ENCODE peak calls at places on chromosomes 7 and 10, in five cellular contexts. C, Q, J, M and Z are unnamed samples.

GRCh38 chr7:134703241-134703594 is 56.6 kb downstream of the BPGM start:
- DNase-seq in J (no peak), Q (no peak), C (no peak), M (no peak), Z (no peak)

GRCh38 chr10:51244739-51245138 is 170.5 kb downstream of the PRKG1 start:
- DNase-seq in J (no peak), M (peak), Q (no peak), C (no peak), Z (no peak)

GRCh38 chr10:70498970-70499828 is 20.6 kb downstream of the PALD1 start:
- DNase-seq in M (no peak), Q (no peak), J (peak), C (no peak), Z (no peak)

GRCh38 chr10:90087197-90088007 is 386.0 kb downstream of the KIF20B start:
- DNase-seq in M (no peak), Q (peak), C (no peak), J (no peak), Z (peak)

GRCh38 chr10:119401671-119402395 is 140.7 kb downstream of the RGS10 start:
- DNase-seq in M (peak), J (no peak), Q (peak), C (peak), Z (peak)

GRCh38 chr10:29502351-29502750 is 132.4 kb downstream of the SVIL start:
- DNase-seq in M (no peak), J (no peak), Q (no peak), C (no peak), Z (no peak)

GRCh38 chr7:45104844-45105587 is 6.5 kb downstream of the TBRG4 start:
- DNase-seq in M (no peak), Q (no peak), J (no peak), C (peak), Z (no peak)

GRCh38 chr10:20768849-20769248 is 128.3 kb downstream of the NEBL start:
- DNase-seq in Q (peak), M (no peak), J (no peak), C (no peak), Z (peak)

GRCh38 chr7:1950623-1951523 is 280.8 kb downstream of the ELFN1 start:
- DNase-seq in J (no peak), Q (no peak), M (no peak), C (no peak), Z (no peak)

GRCh38 chr7:130273863-130274262 is 7.2 kb downstream of the CPA2 start:
- DNase-seq in M (no peak), C (no peak), Q (no peak), J (no peak), Z (no peak)
- TF ChIP-seq CTCF in M (no peak), C (peak), Q (no peak), J (peak), Z (no peak)

DNA sequence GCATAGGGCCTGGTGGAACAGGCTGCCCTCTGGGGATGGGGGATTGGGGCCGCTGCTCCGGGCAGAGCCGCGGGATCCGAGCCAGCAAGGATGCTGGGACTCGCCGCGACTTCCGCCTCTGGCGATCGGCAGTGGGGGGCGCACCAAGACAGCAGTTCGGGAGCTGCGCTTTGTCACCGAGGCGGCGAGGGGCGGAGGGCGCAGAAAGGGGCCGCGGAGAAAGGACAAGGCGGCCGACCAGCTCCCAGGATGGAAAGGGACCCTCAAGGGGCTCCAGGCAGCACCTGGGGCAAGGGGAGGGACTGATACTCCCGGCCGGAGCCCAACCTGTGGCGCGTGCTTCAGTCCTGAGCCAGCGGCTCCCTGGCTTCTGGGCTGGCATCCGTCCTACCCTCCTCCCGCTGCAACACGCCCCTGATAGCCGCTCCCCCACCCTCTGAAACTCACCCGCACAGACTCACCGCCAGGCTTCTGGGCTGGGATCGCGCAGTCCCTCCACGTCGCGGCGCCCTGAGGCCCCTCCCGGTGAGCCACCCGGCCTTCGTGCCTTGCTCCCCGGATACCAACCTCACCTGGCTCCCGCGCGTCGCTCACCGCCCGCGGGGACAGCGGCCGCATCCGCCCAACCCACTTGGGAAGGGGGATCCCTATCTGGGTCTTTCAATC is 7.1 kb upstream of the EVX1 start:
- DNase-seq in C (no peak), J (peak), M (no peak), Q (peak), Z (peak)
- TF ChIP-seq CTCF in C (no peak), J (peak), M (peak), Q (peak), Z (peak)

GRCh38 chr10:110388682-110389052 is 83.9 kb upstream of the SMNDC1 start:
- DNase-seq in C (no peak), M (no peak), Q (no peak), J (no peak), Z (no peak)
- TF ChIP-seq CTCF in C (no peak), M (peak), Q (peak), J (peak), Z (no peak)

DNA sequence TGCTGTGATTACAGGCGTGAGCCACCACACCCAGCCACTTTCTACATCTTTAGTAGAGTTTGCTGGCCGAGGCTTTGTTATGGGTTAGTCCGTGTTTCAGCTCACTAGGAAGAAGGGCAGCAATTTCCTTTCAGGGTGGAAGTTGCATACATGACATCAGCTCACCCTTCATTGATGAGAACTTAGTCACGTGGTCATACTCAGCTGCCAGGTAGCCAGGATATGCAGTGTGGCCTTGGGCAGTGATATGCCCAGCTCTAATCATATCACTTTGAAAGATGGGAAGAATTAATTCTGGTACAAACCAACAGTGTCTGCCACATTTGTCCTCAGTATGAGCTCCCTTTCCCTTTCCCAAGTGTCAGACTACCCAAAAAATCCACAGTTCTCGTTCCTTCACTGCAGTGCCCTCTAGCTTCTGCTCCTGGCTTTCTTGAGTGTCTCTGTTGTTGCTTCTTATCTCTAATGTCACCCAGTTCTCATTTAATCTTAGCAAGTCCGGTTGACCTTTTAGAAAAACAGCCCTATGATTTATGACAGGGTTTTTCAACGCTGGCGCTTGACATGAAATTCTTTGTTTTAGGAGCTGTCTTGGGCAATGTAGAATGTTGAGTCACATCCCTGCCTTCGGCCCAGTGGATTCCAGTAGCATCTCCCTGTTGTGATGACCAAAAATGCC is 108.7 kb upstream of the ITGB1 start:
- DNase-seq in J (no peak), Q (peak), M (peak), C (no peak), Z (peak)
- TF ChIP-seq CTCF in J (no peak), Q (no peak), M (peak), C (no peak), Z (no peak)

GRCh38 chr7:142482899-142483658 is 225.2 kb upstream of the PRSS58 start:
- DNase-seq in C (no peak), M (no peak), J (peak), Q (peak), Z (peak)
- TF ChIP-seq CTCF in C (peak), M (peak), J (peak), Q (peak), Z (peak)

DNA sequence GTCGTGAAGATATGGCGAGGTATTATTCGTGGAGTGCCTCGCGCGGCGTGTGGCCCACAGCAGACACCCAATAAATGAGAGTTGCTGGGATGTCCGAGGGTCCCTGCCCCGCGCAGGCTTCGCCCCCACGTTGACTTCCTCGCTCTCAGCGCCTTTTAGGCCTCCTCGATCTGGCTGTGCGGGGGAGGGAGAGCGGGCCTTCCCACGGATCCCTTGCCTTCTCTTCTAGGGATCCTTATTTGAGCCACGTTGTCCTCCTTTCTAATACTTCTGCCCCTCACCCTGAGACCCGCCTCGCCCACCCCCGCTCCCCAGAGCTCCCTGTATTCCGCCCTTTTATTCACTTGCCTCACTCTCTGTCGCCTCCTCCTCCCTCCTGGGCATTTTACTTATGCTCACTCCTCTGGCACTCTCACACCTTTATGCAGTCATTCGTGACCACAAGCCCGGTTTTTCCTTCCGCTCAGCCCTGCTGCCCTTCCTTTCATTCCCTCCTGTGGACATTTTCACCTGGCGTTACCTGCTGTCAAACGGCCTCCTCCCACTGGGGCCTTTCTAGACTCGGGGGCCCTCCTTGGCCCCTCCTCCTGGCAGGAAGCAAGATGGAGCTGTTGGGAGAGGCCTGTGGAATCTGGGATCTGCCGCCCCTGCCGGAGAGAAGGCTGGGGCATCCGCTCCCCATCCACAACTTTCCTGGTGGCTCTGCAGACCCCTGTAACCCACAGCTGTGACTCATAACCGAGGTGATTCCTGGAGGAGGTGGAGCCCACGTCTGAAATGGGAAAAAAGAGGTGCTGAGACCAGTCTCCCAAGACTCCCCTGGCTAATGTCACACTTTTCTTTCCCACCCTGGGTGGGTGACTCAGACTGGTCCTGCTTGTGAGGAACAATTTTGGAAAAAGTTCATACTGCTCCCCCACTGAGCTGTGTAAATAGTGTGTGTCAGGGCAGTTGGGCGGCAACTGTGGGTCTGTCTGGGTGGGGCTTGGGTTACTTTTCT is 1.0 kb downstream of the VCL start:
- DNase-seq in J (peak), Q (peak), C (peak), M (peak), Z (peak)
- TF ChIP-seq CTCF in J (peak), Q (peak), C (peak), M (peak), Z (no peak)

DNA sequence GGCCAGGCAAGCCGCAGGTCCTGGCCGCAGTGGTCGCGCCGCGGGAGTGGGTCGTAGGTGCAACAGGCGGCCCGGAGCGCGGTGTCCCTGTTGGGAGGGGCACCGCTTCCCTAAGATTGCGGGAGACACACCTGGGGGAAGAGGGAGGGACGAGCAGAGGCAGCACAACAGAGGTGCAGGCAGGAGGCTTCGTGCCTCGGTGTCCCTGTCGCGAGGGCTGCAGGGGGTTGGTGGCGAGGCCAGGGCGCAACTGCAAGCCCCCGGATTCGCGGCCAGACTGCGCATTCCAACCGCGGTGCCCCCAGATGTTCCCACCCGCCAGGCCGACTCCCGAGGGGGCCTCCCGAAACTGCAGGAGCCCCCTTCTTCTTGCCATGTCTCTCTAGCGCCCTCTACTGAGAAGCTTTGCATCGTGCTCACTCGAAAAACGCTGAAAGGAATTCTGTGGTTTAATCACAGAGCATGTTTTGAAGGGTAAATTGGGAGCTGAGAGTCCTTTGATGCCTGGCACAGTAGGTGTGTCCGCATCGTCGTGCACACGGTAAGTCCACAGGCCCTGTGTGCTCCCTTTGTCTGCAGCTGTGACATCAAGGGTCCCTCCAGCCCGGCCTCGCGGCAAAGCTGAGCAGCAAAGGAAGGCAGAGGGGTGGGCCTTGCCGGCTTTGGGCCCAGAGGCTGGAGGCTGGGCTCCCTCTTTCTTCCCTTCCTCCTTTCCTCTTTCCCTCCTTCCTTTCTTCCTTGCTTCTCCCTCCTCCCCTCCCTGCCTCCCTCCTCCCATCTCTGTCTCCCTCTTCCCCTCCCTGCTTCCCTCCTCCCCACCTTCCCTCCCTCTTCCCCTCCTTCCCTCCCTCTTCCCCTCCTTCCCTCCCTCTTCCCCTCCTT is 6.2 kb upstream of the MBL2 start:
- DNase-seq in Q (peak), M (no peak), J (no peak), C (peak), Z (peak)
- TF ChIP-seq CTCF in Q (peak), M (peak), J (peak), C (peak), Z (peak)

GRCh38 chr10:129192344-129193128 is 274.5 kb upstream of the MGMT start:
- DNase-seq in J (no peak), M (no peak), Q (no peak), C (peak), Z (peak)
- TF ChIP-seq CTCF in J (no peak), M (no peak), Q (no peak), C (no peak), Z (no peak)

GRCh38 chr10:72567884-72568283 is 58.0 kb downstream of the MICU1 start:
- DNase-seq in J (no peak), M (no peak), C (no peak), Q (peak), Z (peak)
- TF ChIP-seq CTCF in J (peak), M (peak), C (no peak), Q (peak), Z (peak)

GRCh38 chr10:71957546-71958275 is 6.5 kb upstream of the CHST3 start:
- DNase-seq in C (no peak), M (no peak), J (no peak), Q (no peak), Z (no peak)
- TF ChIP-seq CTCF in C (no peak), M (peak), J (peak), Q (no peak), Z (no peak)